ENCODE peak calls at places on chromosomes 1 and 21, in five cellular contexts. One of them, this sample, is unnamed.

GRCh38 chr1:86748622-86749373 is 44.4 kb downstream of the SH3GLB1 start:
- DNase-seq in left cardiac atrium: no peak
- DNase-seq in ACHN: no peak
- DNase-seq in NCI-H774: no peak
- DNase-seq in left lung: no peak
- DNase-seq in this sample: no peak

GRCh38 chr1:55848906-55849305 is 633.7 kb upstream of the USP24 start:
- DNase-seq in left cardiac atrium: no peak
- DNase-seq in ACHN: no peak
- DNase-seq in NCI-H774: no peak
- DNase-seq in left lung: no peak
- DNase-seq in this sample: no peak

GRCh38 chr1:36589006-36589405 is 106.3 kb upstream of the CSF3R start:
- DNase-seq in left cardiac atrium: no peak
- DNase-seq in ACHN: no peak
- DNase-seq in NCI-H774: no peak
- DNase-seq in left lung: no peak
- DNase-seq in this sample: no peak

GRCh38 chr1:60160141-60160540 is 86.6 kb upstream of the C1orf87 start:
- DNase-seq in left cardiac atrium: no peak
- DNase-seq in ACHN: no peak
- DNase-seq in NCI-H774: no peak
- DNase-seq in left lung: no peak
- DNase-seq in this sample: no peak

GRCh38 chr1:222071313-222071886 is 329.5 kb upstream of the DUSP10 start:
- DNase-seq in left cardiac atrium: no peak
- DNase-seq in ACHN: no peak
- DNase-seq in NCI-H774: no peak
- DNase-seq in left lung: no peak
- DNase-seq in this sample: no peak

GRCh38 chr1:156709743-156710489 is 4.5 kb upstream of the CRABP2 start:
- DNase-seq in left cardiac atrium: peak; percentile 81
- DNase-seq in ACHN: no peak
- DNase-seq in NCI-H774: no peak
- DNase-seq in left lung: no peak
- DNase-seq in this sample: peak; percentile 79

GRCh38 chr21:30813174-30813573 is at the start of gene KRTAP8-1:
- DNase-seq in left cardiac atrium: no peak
- DNase-seq in ACHN: no peak
- DNase-seq in NCI-H774: no peak
- DNase-seq in left lung: no peak
- DNase-seq in this sample: no peak

GRCh38 chr1:45340816-45341215 is 576 bp upstream of the MUTYH start:
- DNase-seq in left cardiac atrium: no peak
- DNase-seq in ACHN: no peak
- DNase-seq in NCI-H774: no peak
- DNase-seq in left lung: no peak
- DNase-seq in this sample: no peak

GRCh38 chr1:100627018-100627716 is 89.2 kb downstream of the GPR88 start:
- DNase-seq in left cardiac atrium: peak; percentile 28
- DNase-seq in ACHN: no peak
- DNase-seq in NCI-H774: no peak
- DNase-seq in left lung: no peak
- DNase-seq in this sample: no peak

GRCh38 chr1:161817155-161817730 is 51.1 kb downstream of the ATF6 start:
- DNase-seq in left cardiac atrium: no peak
- DNase-seq in ACHN: no peak
- DNase-seq in NCI-H774: no peak
- DNase-seq in left lung: no peak
- DNase-seq in this sample: no peak

This sample was measured in psoas muscle.